ENCODE peak calls at places on chromosomes 13 and 19, in ten cellular contexts. L, E, Y, U, A, H, K, I, Z and P are unnamed samples. For H3K4me1, the result is how much of the 10 kb centered on the place peaks cover.

GRCh38 chr13:27194895-27195764 is 23.5 kb upstream of the USP12 start:
- DNase-seq in L (peak), E (no peak), Y (peak), U (no peak), A (no peak), H (no peak), K (no peak), I (no peak), Z (peak), P (no peak)

GRCh38 chr19:30604657-30605056 is 232.5 kb downstream of the ZNF536 start:
- DNase-seq in L (no peak), E (no peak), Y (no peak), U (no peak), A (no peak), H (no peak), K (no peak), I (no peak), Z (no peak), P (no peak)

GRCh38 chr19:38852231-38853044 is 2.7 kb upstream of the HNRNPL start:
- DNase-seq in L (peak), E (peak), Y (no peak), U (peak), A (peak), H (peak), K (peak), I (no peak), Z (peak), P (peak)

GRCh38 chr19:41702208-41702651 is 6.2 kb upstream of the CEACAM5 start:
- DNase-seq in L (no peak), E (no peak), Y (no peak), U (no peak), A (no peak), H (no peak), K (no peak), I (no peak), Z (peak), P (no peak)

GRCh38 chr13:40064154-40064713 is 408.8 kb downstream of the COG6 start:
- DNase-seq in L (no peak), E (no peak), Y (no peak), U (no peak), A (no peak), H (no peak), K (no peak), I (no peak), Z (no peak), P (no peak)

GRCh38 chr13:73608157-73608516 is 526.1 kb downstream of the KLF12 start:
- DNase-seq in L (no peak), E (no peak), Y (no peak), U (no peak), A (no peak), H (no peak), K (no peak), I (no peak), Z (no peak), P (no peak)

GRCh38 chr13:46296920-46297319 is 85.2 kb downstream of the LRRC63 start:
- DNase-seq in L (no peak), E (no peak), Y (peak), U (no peak), A (no peak), H (no peak), K (no peak), I (no peak), Z (peak), P (no peak)

GRCh38 chr19:9935409-9936062 is 779 bp downstream of the OLFM2 start:
- DNase-seq in L (no peak), E (no peak), Y (no peak), U (no peak), A (no peak), H (no peak), K (no peak), I (no peak), Z (no peak), P (no peak)

GRCh38 chr13:62879071-62879470 is 1463.4 kb upstream of the PCDH20 start:
- DNase-seq in L (no peak), E (no peak), Y (no peak), U (no peak), A (no peak), H (no peak), K (no peak), I (no peak), Z (peak), P (no peak)

DNA sequence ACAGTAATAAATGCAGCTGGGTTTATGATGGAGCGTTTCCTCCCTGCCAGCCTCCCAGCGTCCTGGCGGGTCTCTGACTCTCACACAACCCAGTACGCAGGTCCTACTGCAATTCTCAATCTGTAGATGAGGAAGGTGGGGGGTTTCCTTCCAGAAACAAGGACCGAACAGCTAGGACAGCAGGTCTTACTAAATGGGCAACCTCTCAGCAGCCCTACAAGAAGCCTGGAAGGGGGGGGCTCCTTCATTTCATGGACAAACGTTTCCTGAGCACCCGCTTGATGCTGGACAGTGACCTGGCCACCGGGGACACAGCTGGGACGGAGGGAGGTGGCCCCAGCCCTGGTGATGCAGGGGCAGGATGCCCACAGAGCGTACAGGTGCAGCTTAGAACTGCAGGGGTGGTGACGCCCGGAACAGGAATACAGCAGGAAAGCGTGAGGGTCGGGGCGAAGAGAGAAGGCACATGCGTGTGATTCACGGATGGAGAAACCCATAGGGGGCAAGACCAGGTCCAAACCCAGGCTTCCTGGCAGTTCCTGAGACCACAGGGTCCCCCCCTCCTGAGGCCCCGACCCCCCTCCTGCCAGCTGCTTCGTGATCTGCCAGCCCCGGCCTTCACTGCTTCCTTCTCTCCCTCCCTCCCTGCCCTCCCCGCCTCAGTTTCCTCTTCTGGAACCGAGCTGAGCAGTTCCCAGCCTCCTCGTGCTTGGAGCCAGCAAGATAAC is 732 bp upstream of the C2CD4C start:
- DNase-seq in L (peak), E (no peak), Y (no peak), U (peak), A (no peak), H (peak), K (no peak), I (no peak), Z (no peak), P (no peak)
- TF ChIP-seq CTCF in L (no peak), E (no peak), Y (no peak), U (no peak), A (no peak), H (no peak), K (no peak), I (no peak), Z (no peak), P (no peak)

GRCh38 chr19:21765151-21765550 is 2.2 kb downstream of the ZNF100 start:
- DNase-seq in L (peak), E (no peak), Y (peak), U (no peak), A (no peak), H (no peak), K (no peak), I (no peak), Z (no peak), P (no peak)

DNA sequence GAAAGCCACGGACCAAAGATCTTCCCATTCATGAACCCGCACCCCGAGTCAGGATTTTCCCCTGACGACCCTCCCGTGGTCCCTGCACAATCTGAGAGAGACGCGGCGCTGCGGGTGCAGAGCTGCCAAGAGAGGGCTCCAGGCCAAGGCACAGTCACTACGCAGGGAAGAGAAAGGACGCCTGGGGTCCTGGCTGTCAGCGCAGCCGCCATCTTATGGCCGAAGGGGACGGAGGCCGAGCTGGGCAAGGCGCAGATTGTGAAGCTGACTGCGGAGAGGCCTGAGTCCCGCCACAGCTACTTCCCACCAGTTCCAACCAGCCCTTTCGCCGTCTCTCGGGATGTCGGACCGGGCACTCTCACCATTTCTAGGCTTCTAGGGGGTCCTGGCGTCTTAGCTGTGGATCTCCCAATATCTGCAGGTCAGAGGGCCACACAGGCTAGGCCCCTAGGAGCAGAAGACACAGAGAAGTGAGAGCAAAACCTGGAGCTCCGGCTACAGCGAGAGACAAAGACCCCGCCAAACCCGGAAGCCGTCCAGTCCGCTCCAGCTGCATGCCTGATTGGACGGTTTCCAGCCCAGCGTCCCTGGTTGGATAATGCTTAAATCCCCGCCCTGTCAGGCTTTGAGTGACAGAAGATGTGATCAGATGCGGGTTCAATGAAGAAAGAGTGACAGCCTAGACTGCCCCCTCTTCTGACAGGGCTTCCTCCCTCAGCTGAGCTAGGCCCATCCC is at the start of gene ZNF100:
- DNase-seq in L (peak), E (peak), Y (peak), U (peak), A (peak), H (peak), K (peak), I (peak), Z (peak), P (peak)
- TF ChIP-seq POLR2A in L (peak), E (peak), Y (no peak), U (peak), A (no peak), H (peak), K (no peak), I (peak), Z (peak), P (no peak)

GRCh38 chr19:12668346-12668745 is 1.7 kb downstream of the WDR83 start:
- DNase-seq in L (no peak), E (no peak), Y (no peak), U (no peak), A (no peak), H (no peak), K (no peak), I (no peak), Z (no peak), P (no peak)
- H3K4me1 ChIP-seq in L (under half), E (under half), Y (under half), U (under half), A (half or more), H (under half), K (under half), I (under half), Z (under half), P (under half)

GRCh38 chr19:43552198-43552450 is 19.1 kb downstream of the ZNF575 start:
- DNase-seq in L (no peak), E (no peak), Y (no peak), U (no peak), A (no peak), H (no peak), K (no peak), I (no peak), Z (no peak), P (no peak)

GRCh38 chr19:43554317-43554895 is 20.9 kb downstream of the XRCC1 start:
- DNase-seq in L (no peak), E (no peak), Y (no peak), U (no peak), A (no peak), H (no peak), K (no peak), I (no peak), Z (no peak), P (no peak)

GRCh38 chr19:43552616-43553015 is 19.6 kb downstream of the ZNF575 start:
- DNase-seq in L (no peak), E (no peak), Y (no peak), U (no peak), A (no peak), H (no peak), K (no peak), I (no peak), Z (no peak), P (no peak)

GRCh38 chr19:43553656-43554055 is 20.7 kb downstream of the ZNF575 start:
- DNase-seq in L (no peak), E (no peak), Y (no peak), U (no peak), A (no peak), H (no peak), K (no peak), I (no peak), Z (no peak), P (no peak)

DNA sequence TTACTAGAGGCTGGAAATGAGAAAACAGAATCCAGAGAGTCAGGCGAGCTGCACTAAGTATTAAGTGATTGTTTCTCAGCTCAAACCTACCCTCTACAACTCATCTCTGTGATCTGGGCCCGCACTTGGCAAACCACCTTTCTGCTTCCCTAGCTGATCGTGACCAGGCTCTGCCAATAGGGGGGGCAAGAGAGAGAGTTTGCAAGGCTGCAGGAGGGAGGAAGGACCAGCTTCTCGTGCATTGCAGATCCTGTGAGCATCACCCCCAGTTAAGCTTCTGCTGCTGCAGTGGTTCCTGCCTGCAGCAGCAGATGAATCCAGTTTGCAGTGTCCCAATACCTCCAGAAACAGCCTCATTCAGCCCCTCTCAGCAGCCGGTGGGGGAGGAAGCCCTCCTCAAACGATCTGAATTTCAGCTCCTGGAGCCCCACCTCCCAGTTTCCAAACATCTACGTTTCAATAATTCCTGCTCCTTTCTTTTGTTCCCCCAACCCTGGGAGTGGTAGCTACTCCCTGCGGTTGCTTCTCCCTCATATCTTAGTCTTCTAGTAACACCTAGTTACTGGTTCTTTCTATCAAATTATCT is 20.0 kb downstream of the XRCC1 start:
- DNase-seq in L (peak), E (peak), Y (no peak), U (peak), A (peak), H (peak), K (peak), I (no peak), Z (peak), P (peak)
- TF ChIP-seq CTCF in L (peak), E (peak), Y (peak), U (peak), A (peak), H (peak), K (peak), I (no peak), Z (peak), P (peak)

GRCh38 chr19:18013621-18014111 is 5.7 kb downstream of the ARRDC2 start:
- DNase-seq in L (peak), E (peak), Y (no peak), U (no peak), A (no peak), H (no peak), K (no peak), I (no peak), Z (no peak), P (no peak)
- TF ChIP-seq POLR2A in L (no peak), E (no peak), Y (no peak), U (no peak), A (no peak), H (no peak), K (no peak), I (no peak), Z (no peak), P (no peak)

GRCh38 chr13:114096811-114097503 is 35.5 kb downstream of the RASA3 start:
- DNase-seq in L (no peak), E (no peak), Y (no peak), U (peak), A (no peak), H (peak), K (peak), I (no peak), Z (no peak), P (no peak)

GRCh38 chr13:114099918-114100445 is 32.4 kb downstream of the RASA3 start:
- DNase-seq in L (no peak), E (no peak), Y (peak), U (peak), A (no peak), H (peak), K (peak), I (no peak), Z (peak), P (no peak)

GRCh38 chr13:114099191-114099590 is 33.2 kb downstream of the RASA3 start:
- DNase-seq in L (peak), E (peak), Y (peak), U (peak), A (no peak), H (peak), K (peak), I (no peak), Z (peak), P (peak)

GRCh38 chr13:114097504-114097892 is 34.9 kb downstream of the RASA3 start:
- DNase-seq in L (no peak), E (no peak), Y (no peak), U (no peak), A (no peak), H (peak), K (peak), I (no peak), Z (no peak), P (no peak)

DNA sequence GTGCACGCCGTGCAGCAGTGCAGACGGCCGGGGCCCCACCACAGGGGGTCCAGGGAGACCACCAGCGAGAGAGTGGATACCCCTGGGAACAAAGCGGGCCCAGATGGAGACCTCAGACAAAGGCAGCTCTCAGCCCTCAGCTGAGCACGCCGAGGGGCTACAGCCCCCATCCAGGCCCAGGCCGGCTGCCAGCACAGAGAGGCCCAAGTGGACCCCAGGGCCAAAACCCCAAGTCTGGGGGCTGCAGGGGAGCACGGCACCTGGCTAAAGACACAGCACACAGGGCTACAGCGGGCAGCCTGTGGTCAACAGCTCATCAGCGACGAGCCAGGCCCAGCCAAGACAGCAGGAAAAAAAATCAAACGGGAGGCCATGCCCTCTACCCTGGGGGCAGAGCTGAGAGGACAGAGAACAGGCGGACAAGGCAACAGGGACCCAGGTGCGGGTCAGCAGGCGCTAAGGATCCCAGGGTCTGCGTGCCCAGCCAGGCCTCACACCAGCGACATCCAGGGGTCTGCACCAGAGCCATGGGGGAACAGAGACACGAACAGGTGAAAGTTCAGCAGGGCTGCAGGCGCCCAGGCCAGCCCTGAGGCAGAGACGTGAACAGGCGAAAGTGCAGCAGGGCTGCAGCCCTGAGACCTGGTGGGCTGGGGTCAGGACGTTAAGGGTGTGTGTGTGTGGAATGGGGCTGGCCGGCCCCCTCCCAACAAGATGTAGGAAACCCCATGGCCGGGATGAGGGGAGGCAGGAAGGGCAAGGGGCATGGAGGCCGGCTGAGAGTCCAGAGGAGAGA is 34.3 kb downstream of the RASA3 start:
- DNase-seq in L (no peak), E (no peak), Y (no peak), U (peak), A (no peak), H (peak), K (peak), I (no peak), Z (no peak), P (peak)
- H3K4me1 ChIP-seq in L (under half), E (under half), Y (under half), U (under half), A (under half), H (under half), K (under half), I (under half), Z (under half), P (under half)

GRCh38 chr13:48222358-48223015 is 10.5 kb upstream of the ITM2B start:
- DNase-seq in L (no peak), E (no peak), Y (no peak), U (peak), A (no peak), H (no peak), K (peak), I (no peak), Z (peak), P (no peak)
- TF ChIP-seq CTCF in L (no peak), E (no peak), Y (no peak), U (no peak), A (no peak), H (no peak), K (no peak), I (no peak), Z (no peak), P (no peak)